ENCODE peak calls at places on chromosomes 2 and 18, in ten cellular contexts. One of them, this sample, is unnamed.

GRCh38 chr2:60516826-60517225 is 36.6 kb downstream of the BCL11A start:
- DNase-seq in tibial artery: no peak
- DNase-seq in NB4: no peak
- DNase-seq in Peyer's patch: no peak
- DNase-seq in left lung: no peak
- DNase-seq in left ventricle myocardium inferior: no peak
- DNase-seq in skeletal muscle cell: no peak
- DNase-seq in transverse colon: no peak
- DNase-seq in mucosa of descending colon: no peak
- DNase-seq in upper lobe of left lung: no peak
- DNase-seq in this sample: no peak

GRCh38 chr2:100934504-100935371 is 67.4 kb upstream of the RPL31 start:
- DNase-seq in tibial artery: no peak
- DNase-seq in NB4: no peak
- DNase-seq in Peyer's patch: peak
- DNase-seq in left lung: no peak
- DNase-seq in left ventricle myocardium inferior: no peak
- DNase-seq in skeletal muscle cell: no peak
- DNase-seq in transverse colon: no peak
- DNase-seq in mucosa of descending colon: no peak
- DNase-seq in upper lobe of left lung: no peak
- DNase-seq in this sample: no peak

GRCh38 chr2:20482711-20483110 is 35.8 kb downstream of the RHOB start:
- DNase-seq in tibial artery: no peak
- DNase-seq in NB4: no peak
- DNase-seq in Peyer's patch: no peak
- DNase-seq in left lung: no peak
- DNase-seq in left ventricle myocardium inferior: no peak
- DNase-seq in skeletal muscle cell: no peak
- DNase-seq in transverse colon: no peak
- DNase-seq in mucosa of descending colon: no peak
- DNase-seq in upper lobe of left lung: no peak
- DNase-seq in this sample: peak

GRCh38 chr2:118221952-118222594 is 133.8 kb downstream of the INSIG2 start:
- DNase-seq in tibial artery: peak
- DNase-seq in NB4: peak
- DNase-seq in Peyer's patch: peak
- DNase-seq in left lung: no peak
- DNase-seq in left ventricle myocardium inferior: no peak
- DNase-seq in skeletal muscle cell: peak
- DNase-seq in transverse colon: no peak
- DNase-seq in mucosa of descending colon: peak
- DNase-seq in upper lobe of left lung: no peak
- DNase-seq in this sample: no peak

GRCh38 chr2:162706770-162707169 is 131.8 kb downstream of the KCNH7 start:
- DNase-seq in tibial artery: no peak
- DNase-seq in NB4: no peak
- DNase-seq in Peyer's patch: no peak
- DNase-seq in left lung: no peak
- DNase-seq in left ventricle myocardium inferior: no peak
- DNase-seq in skeletal muscle cell: no peak
- DNase-seq in transverse colon: no peak
- DNase-seq in mucosa of descending colon: no peak
- DNase-seq in upper lobe of left lung: no peak
- DNase-seq in this sample: no peak

GRCh38 chr2:167859676-167860075 is 387.7 kb downstream of the STK39 start:
- DNase-seq in tibial artery: no peak
- DNase-seq in NB4: no peak
- DNase-seq in Peyer's patch: no peak
- DNase-seq in left lung: no peak
- DNase-seq in left ventricle myocardium inferior: no peak
- DNase-seq in skeletal muscle cell: no peak
- DNase-seq in transverse colon: no peak
- DNase-seq in mucosa of descending colon: no peak
- DNase-seq in upper lobe of left lung: no peak
- DNase-seq in this sample: no peak

GRCh38 chr18:52046842-52047241 is 293.2 kb upstream of the DCC start:
- DNase-seq in tibial artery: no peak
- DNase-seq in NB4: no peak
- DNase-seq in Peyer's patch: no peak
- DNase-seq in left lung: no peak
- DNase-seq in left ventricle myocardium inferior: no peak
- DNase-seq in skeletal muscle cell: no peak
- DNase-seq in transverse colon: no peak
- DNase-seq in mucosa of descending colon: no peak
- DNase-seq in upper lobe of left lung: no peak
- DNase-seq in this sample: no peak

GRCh38 chr2:38322224-38322914 is 54.7 kb downstream of the ATL2 start:
- DNase-seq in tibial artery: no peak
- DNase-seq in NB4: no peak
- DNase-seq in Peyer's patch: no peak
- DNase-seq in left lung: no peak
- DNase-seq in left ventricle myocardium inferior: no peak
- DNase-seq in skeletal muscle cell: no peak
- DNase-seq in transverse colon: no peak
- DNase-seq in mucosa of descending colon: no peak
- DNase-seq in upper lobe of left lung: no peak
- DNase-seq in this sample: no peak

GRCh38 chr2:239621611-239622010 is 220.8 kb upstream of the HDAC4 start:
- DNase-seq in tibial artery: no peak
- DNase-seq in NB4: no peak
- DNase-seq in Peyer's patch: no peak
- DNase-seq in left lung: no peak
- DNase-seq in left ventricle myocardium inferior: no peak
- DNase-seq in skeletal muscle cell: no peak
- DNase-seq in transverse colon: no peak
- DNase-seq in mucosa of descending colon: no peak
- DNase-seq in upper lobe of left lung: no peak
- DNase-seq in this sample: no peak

GRCh38 chr18:53944721-53945120 is 279.7 kb downstream of the MBD2 start:
- DNase-seq in tibial artery: no peak
- DNase-seq in NB4: peak
- DNase-seq in Peyer's patch: no peak
- DNase-seq in left lung: no peak
- DNase-seq in left ventricle myocardium inferior: no peak
- DNase-seq in skeletal muscle cell: no peak
- DNase-seq in transverse colon: no peak
- DNase-seq in mucosa of descending colon: no peak
- DNase-seq in upper lobe of left lung: no peak
- DNase-seq in this sample: no peak

GRCh38 chr2:223247136-223247535 is 195.1 kb downstream of the KCNE4 start:
- DNase-seq in tibial artery: no peak
- DNase-seq in NB4: peak
- DNase-seq in Peyer's patch: no peak
- DNase-seq in left lung: no peak
- DNase-seq in left ventricle myocardium inferior: no peak
- DNase-seq in skeletal muscle cell: no peak
- DNase-seq in transverse colon: no peak
- DNase-seq in mucosa of descending colon: peak
- DNase-seq in upper lobe of left lung: no peak
- DNase-seq in this sample: no peak

GRCh38 chr18:42157878-42158277 is 202.8 kb downstream of the PIK3C3 start:
- DNase-seq in tibial artery: no peak
- DNase-seq in NB4: no peak
- DNase-seq in Peyer's patch: no peak
- DNase-seq in left lung: no peak
- DNase-seq in left ventricle myocardium inferior: no peak
- DNase-seq in skeletal muscle cell: no peak
- DNase-seq in transverse colon: no peak
- DNase-seq in mucosa of descending colon: no peak
- DNase-seq in upper lobe of left lung: no peak
- DNase-seq in this sample: no peak

GRCh38 chr2:119528036-119528435 is 3.8 kb upstream of the SCTR start:
- DNase-seq in tibial artery: no peak
- DNase-seq in NB4: no peak
- DNase-seq in Peyer's patch: no peak
- DNase-seq in left lung: no peak
- DNase-seq in left ventricle myocardium inferior: no peak
- DNase-seq in skeletal muscle cell: no peak
- DNase-seq in transverse colon: no peak
- DNase-seq in mucosa of descending colon: no peak
- DNase-seq in upper lobe of left lung: no peak
- DNase-seq in this sample: no peak

GRCh38 chr18:36595818-36596215 is 233.0 kb downstream of the TPGS2 start:
- DNase-seq in tibial artery: no peak
- DNase-seq in NB4: no peak
- DNase-seq in Peyer's patch: no peak
- DNase-seq in left lung: no peak
- DNase-seq in left ventricle myocardium inferior: no peak
- DNase-seq in skeletal muscle cell: no peak
- DNase-seq in transverse colon: no peak
- DNase-seq in mucosa of descending colon: no peak
- DNase-seq in upper lobe of left lung: no peak
- DNase-seq in this sample: no peak

GRCh38 chr2:149291881-149292280 is 38.5 kb upstream of the LYPD6 start:
- DNase-seq in tibial artery: no peak
- DNase-seq in NB4: no peak
- DNase-seq in Peyer's patch: no peak
- DNase-seq in left lung: no peak
- DNase-seq in left ventricle myocardium inferior: no peak
- DNase-seq in skeletal muscle cell: no peak
- DNase-seq in transverse colon: no peak
- DNase-seq in mucosa of descending colon: no peak
- DNase-seq in upper lobe of left lung: no peak
- DNase-seq in this sample: no peak

DNA sequence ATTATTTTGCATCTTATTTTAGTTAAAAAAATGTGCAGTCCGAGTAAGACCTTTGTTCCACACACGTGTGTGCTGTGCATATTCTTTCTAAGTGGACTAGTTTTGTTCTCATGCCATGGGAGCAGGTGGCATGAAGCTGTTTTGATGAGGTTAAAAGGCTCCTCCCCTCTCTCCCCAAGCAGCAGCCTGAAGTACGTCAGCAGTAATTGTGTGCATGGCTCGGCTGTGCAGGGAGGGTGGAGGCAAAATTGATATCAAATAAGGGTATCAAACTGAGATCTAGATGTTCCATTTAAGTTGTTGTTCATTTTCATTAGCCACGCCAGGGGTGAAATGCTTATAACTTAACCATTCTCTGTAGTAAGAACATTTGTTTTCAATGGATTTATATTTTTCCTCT is at the start of gene NYAP2:
- DNase-seq in tibial artery: no peak
- DNase-seq in NB4: no peak
- DNase-seq in Peyer's patch: no peak
- DNase-seq in left lung: no peak
- DNase-seq in left ventricle myocardium inferior: no peak
- DNase-seq in skeletal muscle cell: no peak
- DNase-seq in transverse colon: no peak
- DNase-seq in mucosa of descending colon: no peak
- DNase-seq in upper lobe of left lung: no peak
- DNase-seq in this sample: no peak
- H3K4me3 ChIP-seq in tibial artery: no peak
- H3K4me3 ChIP-seq in NB4: no peak
- H3K4me3 ChIP-seq in Peyer's patch: no peak
- H3K4me3 ChIP-seq in left lung: no peak
- H3K4me3 ChIP-seq in left ventricle myocardium inferior: no peak
- H3K4me3 ChIP-seq in skeletal muscle cell: no peak
- H3K4me3 ChIP-seq in transverse colon: no peak
- H3K4me3 ChIP-seq in mucosa of descending colon: no peak
- H3K4me3 ChIP-seq in upper lobe of left lung: no peak
- H3K4me3 ChIP-seq in this sample: no peak

DNA sequence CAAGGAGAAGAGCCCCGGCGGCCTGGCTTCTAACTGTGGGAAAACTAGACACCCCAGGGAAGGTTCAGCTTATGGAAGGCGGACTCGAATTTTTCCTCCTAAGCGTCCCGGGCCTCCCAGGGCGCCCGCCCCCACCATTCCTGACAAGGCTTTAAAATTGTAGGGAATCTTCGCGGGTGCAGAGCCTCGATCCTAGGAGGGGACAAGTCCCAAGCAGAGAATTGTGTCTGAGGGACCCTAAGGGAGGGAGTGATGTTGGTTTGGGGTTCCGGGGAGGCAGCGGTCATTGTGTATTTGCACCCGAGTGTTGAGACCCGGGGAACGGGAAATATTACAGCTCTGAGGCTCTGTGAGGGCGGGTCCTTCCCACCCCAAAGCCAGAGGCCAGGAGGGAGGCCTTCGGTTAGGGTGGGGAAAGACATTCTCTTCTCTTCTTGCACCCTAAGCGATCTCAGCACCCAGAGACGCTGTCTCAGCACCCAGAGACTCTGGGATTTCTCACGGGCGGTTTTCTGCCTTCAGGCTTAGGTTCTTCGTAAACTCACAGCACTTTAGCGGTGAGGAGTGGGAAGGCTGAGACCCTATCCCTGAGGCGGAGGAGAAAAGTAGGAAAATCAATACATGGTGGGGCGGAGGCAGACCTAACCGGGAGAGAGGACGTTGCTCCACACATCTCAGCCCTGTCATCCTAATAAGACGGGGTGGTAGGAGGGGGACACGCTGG is 7.6 kb downstream of the OSR1 start:
- DNase-seq in tibial artery: no peak
- DNase-seq in NB4: no peak
- DNase-seq in Peyer's patch: no peak
- DNase-seq in left lung: no peak
- DNase-seq in left ventricle myocardium inferior: no peak
- DNase-seq in skeletal muscle cell: no peak
- DNase-seq in transverse colon: no peak
- DNase-seq in mucosa of descending colon: no peak
- DNase-seq in upper lobe of left lung: no peak
- DNase-seq in this sample: no peak
- H3K4me3 ChIP-seq in tibial artery: peak
- H3K4me3 ChIP-seq in NB4: no peak
- H3K4me3 ChIP-seq in Peyer's patch: no peak
- H3K4me3 ChIP-seq in left lung: no peak
- H3K4me3 ChIP-seq in left ventricle myocardium inferior: peak
- H3K4me3 ChIP-seq in skeletal muscle cell: no peak
- H3K4me3 ChIP-seq in transverse colon: peak
- H3K4me3 ChIP-seq in mucosa of descending colon: no peak
- H3K4me3 ChIP-seq in upper lobe of left lung: peak
- H3K4me3 ChIP-seq in this sample: no peak

GRCh38 chr18:70295633-70296188 is 6.9 kb downstream of the SOCS6 start:
- DNase-seq in tibial artery: no peak
- DNase-seq in NB4: no peak
- DNase-seq in Peyer's patch: no peak
- DNase-seq in left lung: no peak
- DNase-seq in left ventricle myocardium inferior: no peak
- DNase-seq in skeletal muscle cell: no peak
- DNase-seq in transverse colon: no peak
- DNase-seq in mucosa of descending colon: no peak
- DNase-seq in upper lobe of left lung: no peak
- DNase-seq in this sample: no peak
- H3K4me3 ChIP-seq in tibial artery: no peak
- H3K4me3 ChIP-seq in NB4: no peak
- H3K4me3 ChIP-seq in Peyer's patch: no peak
- H3K4me3 ChIP-seq in left lung: no peak
- H3K4me3 ChIP-seq in left ventricle myocardium inferior: peak
- H3K4me3 ChIP-seq in skeletal muscle cell: no peak
- H3K4me3 ChIP-seq in transverse colon: no peak
- H3K4me3 ChIP-seq in mucosa of descending colon: no peak
- H3K4me3 ChIP-seq in upper lobe of left lung: no peak
- H3K4me3 ChIP-seq in this sample: no peak

DNA sequence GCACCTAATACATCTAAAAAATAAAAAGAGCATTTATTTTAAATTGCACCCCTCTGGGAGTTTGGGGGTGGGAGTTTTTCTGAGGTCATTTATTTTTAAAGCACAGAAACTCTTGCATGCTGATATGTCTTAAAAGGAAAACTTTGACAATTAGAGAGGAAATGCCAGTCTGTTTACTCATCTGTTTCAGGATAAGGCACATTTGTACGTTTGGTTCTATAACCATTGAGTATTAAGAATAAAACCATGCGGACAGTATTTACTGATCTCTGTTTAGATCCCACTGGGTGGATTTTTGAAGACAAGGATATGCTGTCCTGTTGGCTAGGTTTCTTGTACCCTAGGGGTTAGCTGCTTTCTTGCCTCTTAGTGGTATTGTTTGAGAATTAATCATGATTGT is 122.9 kb downstream of the TANC1 start:
- DNase-seq in tibial artery: no peak
- DNase-seq in NB4: no peak
- DNase-seq in Peyer's patch: no peak
- DNase-seq in left lung: no peak
- DNase-seq in left ventricle myocardium inferior: no peak
- DNase-seq in skeletal muscle cell: no peak
- DNase-seq in transverse colon: no peak
- DNase-seq in mucosa of descending colon: no peak
- DNase-seq in upper lobe of left lung: no peak
- DNase-seq in this sample: no peak
- H3K4me3 ChIP-seq in tibial artery: no peak
- H3K4me3 ChIP-seq in NB4: no peak
- H3K4me3 ChIP-seq in Peyer's patch: no peak
- H3K4me3 ChIP-seq in left lung: no peak
- H3K4me3 ChIP-seq in left ventricle myocardium inferior: peak
- H3K4me3 ChIP-seq in skeletal muscle cell: no peak
- H3K4me3 ChIP-seq in transverse colon: no peak
- H3K4me3 ChIP-seq in mucosa of descending colon: no peak
- H3K4me3 ChIP-seq in upper lobe of left lung: no peak
- H3K4me3 ChIP-seq in this sample: no peak

This sample was measured in lower leg skin.